ENCODE peak calls at places on chromosomes 7 and 10, in five cellular contexts. Z, P, T, O and M are unnamed samples. For H3K4me1, the result is how much of the 10 kb centered on the place peaks cover.

GRCh38 chr7:24740821-24741220 is 16.4 kb downstream of the GSDME start:
- DNase-seq in Z (no peak), P (no peak), T (no peak), O (no peak), M (no peak)

GRCh38 chr7:54833021-54833467 is 74.0 kb upstream of the SEC61G start:
- DNase-seq in Z (no peak), P (no peak), T (no peak), O (no peak), M (peak)

GRCh38 chr7:156020566-156020965 is 208.3 kb upstream of the SHH start:
- DNase-seq in Z (no peak), P (no peak), T (no peak), O (no peak), M (no peak)

GRCh38 chr10:109912335-109913282 is 10.7 kb downstream of the XPNPEP1 start:
- DNase-seq in Z (peak), P (no peak), T (no peak), O (no peak), M (no peak)

GRCh38 chr7:32154797-32155196 is 84.6 kb upstream of the PDE1C start:
- DNase-seq in Z (no peak), P (no peak), T (peak), O (no peak), M (peak)

GRCh38 chr10:18795549-18795948 is 136.3 kb downstream of the ARL5B start:
- DNase-seq in Z (no peak), P (no peak), T (no peak), O (no peak), M (no peak)

GRCh38 chr7:127850195-127850594 is 181.0 kb downstream of the LRRC4 start:
- DNase-seq in Z (no peak), P (no peak), T (no peak), O (no peak), M (no peak)

GRCh38 chr10:86535057-86535882 is 13.7 kb upstream of the WAPL start:
- DNase-seq in Z (no peak), P (no peak), T (peak), O (peak), M (peak)

GRCh38 chr7:16811555-16811954 is 6.8 kb upstream of the AGR2 start:
- DNase-seq in Z (peak), P (peak), T (no peak), O (peak), M (no peak)

GRCh38 chr7:29622335-29623265 is 59.0 kb downstream of the PRR15 start:
- DNase-seq in Z (peak), P (peak), T (no peak), O (peak), M (no peak)

GRCh38 chr7:140631006-140631405 is 9.6 kb downstream of the DENND2A start:
- DNase-seq in Z (no peak), P (no peak), T (no peak), O (no peak), M (no peak)
- H3K27ac ChIP-seq in Z (no peak), P (no peak), T (no peak), O (no peak), M (no peak)

GRCh38 chr7:74185016-74185415 is 10.9 kb downstream of the EIF4H start:
- DNase-seq in Z (no peak), P (no peak), T (peak), O (no peak), M (no peak)
- H3K4me1 ChIP-seq in Z (half or more), P (under half), T (under half), O (under half), M (half or more)

DNA sequence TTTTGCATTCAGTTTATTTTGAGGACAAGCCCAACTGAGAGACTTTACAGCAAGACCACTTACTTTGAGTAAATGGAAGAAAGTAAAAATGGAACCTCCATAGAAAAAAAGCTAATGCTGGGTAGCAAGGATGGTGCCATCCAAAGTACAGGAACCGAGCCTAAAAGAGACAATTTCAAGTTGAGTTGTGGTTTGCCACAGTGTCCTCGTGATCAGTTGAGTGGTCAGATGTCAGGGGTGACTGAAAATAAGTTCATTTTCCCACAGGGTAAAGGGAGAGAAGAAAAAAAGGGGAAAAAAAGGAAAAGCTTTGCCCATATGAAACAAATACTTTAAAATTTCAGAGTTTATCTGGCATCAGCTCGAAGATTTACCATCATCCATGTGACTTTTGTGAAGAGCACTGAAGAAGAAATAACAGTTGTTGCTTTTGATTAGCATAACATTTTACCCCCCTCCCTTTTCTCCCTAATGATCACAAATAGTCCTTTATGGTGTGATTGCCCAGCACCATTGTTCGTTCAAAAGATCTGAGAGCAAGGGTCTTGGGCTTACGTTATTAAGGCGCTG is 338.3 kb downstream of the RNLS start:
- DNase-seq in Z (no peak), P (no peak), T (no peak), O (no peak), M (no peak)
- H3K27ac ChIP-seq in Z (no peak), P (no peak), T (no peak), O (no peak), M (no peak)

DNA sequence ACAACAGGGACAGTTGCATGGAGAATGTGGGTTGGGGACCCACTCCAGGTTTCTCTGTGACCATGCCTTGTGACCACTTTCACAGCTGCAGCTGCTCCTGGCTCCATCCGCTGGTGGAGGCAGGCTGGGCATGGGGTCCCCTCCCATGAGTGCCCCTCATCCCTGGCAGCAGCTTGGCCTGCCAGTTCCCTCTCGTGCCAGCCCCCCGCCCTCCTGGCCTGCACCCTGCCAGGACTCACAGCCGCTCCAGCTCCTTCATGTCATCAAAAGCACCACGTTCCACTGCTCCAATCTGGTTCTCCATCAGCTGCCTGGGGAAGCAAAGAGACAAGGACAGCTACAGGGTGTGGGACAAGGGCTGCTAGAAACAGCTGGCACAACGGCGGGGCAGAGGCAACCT is 22.6 kb downstream of the SLIT1 start:
- DNase-seq in Z (no peak), P (no peak), T (no peak), O (no peak), M (no peak)
- H3K4me1 ChIP-seq in Z (under half), P (under half), T (under half), O (under half), M (under half)

GRCh38 chr7:71235263-71235662 is 103.3 kb downstream of the GALNT17 start:
- DNase-seq in Z (no peak), P (no peak), T (no peak), O (no peak), M (no peak)

GRCh38 chr7:71237945-71238344 is 106.0 kb downstream of the GALNT17 start:
- DNase-seq in Z (no peak), P (no peak), T (no peak), O (no peak), M (peak)

GRCh38 chr7:71238541-71238940 is 106.6 kb downstream of the GALNT17 start:
- DNase-seq in Z (no peak), P (no peak), T (no peak), O (no peak), M (no peak)

GRCh38 chr7:71239517-71239916 is 107.6 kb downstream of the GALNT17 start:
- DNase-seq in Z (no peak), P (no peak), T (no peak), O (no peak), M (no peak)

GRCh38 chr7:71236488-71237179 is 104.7 kb downstream of the GALNT17 start:
- DNase-seq in Z (no peak), P (no peak), T (peak), O (no peak), M (peak)
- H3K27ac ChIP-seq in Z (no peak), P (no peak), T (no peak), O (no peak), M (no peak)

GRCh38 chr10:31604141-31604540 is 285.1 kb downstream of the ZEB1 start:
- DNase-seq in Z (no peak), P (no peak), T (no peak), O (no peak), M (no peak)
- H3K4me1 ChIP-seq in Z (under half), P (under half), T (under half), O (under half), M (under half)

GRCh38 chr7:28165221-28165807 is 15.3 kb downstream of the JAZF1 start:
- DNase-seq in Z (no peak), P (no peak), T (no peak), O (no peak), M (no peak)
- H3K27ac ChIP-seq in Z (no peak), P (peak), T (no peak), O (no peak), M (no peak)

GRCh38 chr7:112132123-112132694 is 74.0 kb downstream of the DOCK4 start:
- DNase-seq in Z (no peak), P (no peak), T (no peak), O (no peak), M (no peak)

GRCh38 chr7:112134039-112134438 is 72.2 kb downstream of the DOCK4 start:
- DNase-seq in Z (no peak), P (no peak), T (no peak), O (no peak), M (no peak)

GRCh38 chr7:112135815-112136706 is 70.1 kb downstream of the DOCK4 start:
- DNase-seq in Z (no peak), P (no peak), T (no peak), O (no peak), M (no peak)

GRCh38 chr7:112131016-112131415 is 75.2 kb downstream of the DOCK4 start:
- DNase-seq in Z (no peak), P (no peak), T (no peak), O (no peak), M (no peak)

DNA sequence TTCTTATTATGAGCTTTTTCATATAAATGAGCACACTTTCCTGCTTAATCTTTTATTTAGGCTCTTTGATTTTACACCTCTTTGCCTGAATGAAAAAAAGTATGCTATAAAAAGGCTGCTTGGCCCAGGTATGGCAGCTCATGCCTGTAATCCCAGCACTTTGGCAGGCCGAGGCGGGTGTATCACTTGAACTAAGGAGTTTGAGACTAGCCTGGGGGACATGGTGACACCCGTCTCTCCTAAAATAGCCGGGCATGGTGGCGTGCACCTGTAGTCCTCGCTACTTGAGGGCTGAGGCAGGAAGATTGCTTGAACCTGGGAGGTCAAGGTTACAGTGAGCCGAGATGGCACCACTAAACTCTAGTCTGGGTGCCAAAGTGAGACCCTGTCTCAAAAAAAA is 72.9 kb downstream of the DOCK4 start:
- DNase-seq in Z (no peak), P (no peak), T (no peak), O (no peak), M (no peak)
- H3K4me1 ChIP-seq in Z (under half), P (under half), T (under half), O (under half), M (under half)